ENCODE peak calls at places on chromosomes 4 and X, in nine cellular contexts. C, J, E, A, F, P, T, B and Q are unnamed samples.

GRCh38 chr4:81682492-81682891 is 210.8 kb upstream of the RASGEF1B start:
- DNase-seq in C (no peak), J (no peak), E (no peak), A (no peak), F (no peak), P (no peak), T (no peak), B (no peak), Q (no peak)

GRCh38 chrX:41148553-41148952 is 63.3 kb downstream of the USP9X start:
- DNase-seq in C (no peak), J (peak), E (peak), A (no peak), F (no peak), P (no peak), T (no peak), B (peak), Q (peak)

GRCh38 chr4:4869380-4869723 is 9.9 kb downstream of the MSX1 start:
- DNase-seq in C (no peak), J (no peak), E (no peak), A (no peak), F (no peak), P (no peak), T (no peak), B (no peak), Q (no peak)

GRCh38 chr4:169314906-169315305 is 44.1 kb upstream of the SH3RF1 start:
- DNase-seq in C (no peak), J (peak), E (peak), A (peak), F (no peak), P (peak), T (peak), B (peak), Q (no peak)

GRCh38 chr4:173289351-173289725 is 44.8 kb downstream of the HMGB2 start:
- DNase-seq in C (no peak), J (no peak), E (no peak), A (no peak), F (no peak), P (no peak), T (no peak), B (peak), Q (no peak)

GRCh38 chr4:184099033-184099432 is 118.6 kb downstream of the ENPP6 start:
- DNase-seq in C (no peak), J (no peak), E (no peak), A (no peak), F (no peak), P (no peak), T (no peak), B (no peak), Q (no peak)

GRCh38 chr4:83124079-83124780 is 9.7 kb upstream of the PLAC8 start:
- DNase-seq in C (no peak), J (peak), E (no peak), A (no peak), F (no peak), P (peak), T (no peak), B (no peak), Q (no peak)

GRCh38 chr4:112647785-112648184 is 10.8 kb downstream of the LARP7 start:
- DNase-seq in C (no peak), J (no peak), E (no peak), A (no peak), F (no peak), P (no peak), T (no peak), B (no peak), Q (no peak)

GRCh38 chr4:16860506-16860905 is 37.9 kb downstream of the LDB2 start:
- DNase-seq in C (no peak), J (peak), E (no peak), A (no peak), F (no peak), P (no peak), T (no peak), B (peak), Q (no peak)